ENCODE peak calls at places on chromosome 18, in ten cellular contexts. Q is NT2/D1, Z is A549, H is kidney, V is amygdala, W is hippocampal formation, U is HFFc6, B is AG09309, R is GM03348, Y is iPS-NIHi11. E is an unnamed sample.

GRCh38 chr18:67862069-67862468 is 345.5 kb upstream of the DSEL start:
- DNase-seq in Q (no peak), U (peak), W (no peak), V (no peak), Y (no peak), B (peak), Z (no peak), H (no peak), R (peak), E (peak)

GRCh38 chr18:9869713-9870430 is 15.9 kb upstream of the TXNDC2 start:
- DNase-seq in Z (peak), R (peak), W (no peak), B (peak), Y (peak), V (no peak), U (peak), H (no peak), Q (no peak), E (peak)

GRCh38 chr18:76679877-76680276 is 142.5 kb upstream of the ZNF236 start:
- DNase-seq in R (no peak), V (no peak), Q (peak), Y (peak), W (no peak), H (no peak), B (no peak), U (no peak), Z (no peak), E (no peak)

GRCh38 chr18:13291299-13291698 is 72.7 kb downstream of the LDLRAD4 start:
- DNase-seq in U (no peak), R (no peak), H (no peak), B (no peak), Y (no peak), Z (no peak), Q (no peak), V (no peak), W (no peak), E (no peak)

GRCh38 chr18:23897293-23897692 is 117.3 kb upstream of the TTC39C start:
- DNase-seq in U (no peak), V (no peak), Z (no peak), R (no peak), B (no peak), W (no peak), Y (no peak), Q (no peak), H (no peak), E (no peak)

GRCh38 chr18:77422974-77423373 is 173.3 kb downstream of the GALR1 start:
- DNase-seq in U (no peak), H (no peak), R (no peak), Y (no peak), W (no peak), B (no peak), Q (no peak), Z (peak), V (no peak), E (peak)

GRCh38 chr18:74172697-74173433 is 24.5 kb downstream of the TIMM21 start:
- DNase-seq in B (no peak), Z (peak), H (no peak), Q (no peak), Y (no peak), U (no peak), R (no peak), W (no peak), V (no peak), E (no peak)

GRCh38 chr18:12014976-12015696 is 33.8 kb downstream of the IMPA2 start:
- DNase-seq in Y (no peak), H (no peak), W (no peak), Q (no peak), Z (no peak), B (no peak), R (no peak), U (no peak), V (no peak), E (no peak)

GRCh38 chr18:26821181-26821580 is 44.3 kb downstream of the AQP4 start:
- DNase-seq in H (no peak), Z (no peak), R (no peak), B (no peak), U (no peak), Q (no peak), W (no peak), V (no peak), Y (no peak), E (no peak)

GRCh38 chr18:35777042-35777441 is 195.4 kb upstream of the RMP24 start:
- DNase-seq in R (no peak), Y (peak), B (no peak), H (no peak), W (no peak), Z (peak), V (no peak), U (no peak), Q (no peak), E (peak)

GRCh38 chr18:29164020-29164706 is 987.2 kb upstream of the CDH2 start:
- DNase-seq in B (peak), W (no peak), H (no peak), Z (peak), Q (no peak), R (peak), U (peak), V (no peak), Y (no peak), E (peak)

GRCh38 chr18:76654536-76654935 is 159.5 kb upstream of the ZNF516 start:
- DNase-seq in Q (no peak), Z (no peak), Y (no peak), V (no peak), U (no peak), R (no peak), H (no peak), W (no peak), B (no peak), E (no peak)

GRCh38 chr18:67496469-67496868 is 20.1 kb downstream of the DSEL start:
- DNase-seq in Y (no peak), W (no peak), H (no peak), B (no peak), U (no peak), Q (no peak), Z (no peak), V (no peak), R (no peak), E (no peak)

GRCh38 chr18:70380915-70381896 is 92.4 kb downstream of the SOCS6 start:
- DNase-seq in U (no peak), Q (no peak), Y (peak), V (peak), Z (peak), B (no peak), R (no peak), H (no peak), W (peak), E (no peak)

GRCh38 chr18:3148930-3149535 is 70.7 kb downstream of the MYOM1 start:
- DNase-seq in U (no peak), Z (no peak), R (no peak), W (no peak), V (no peak), Y (no peak), Q (no peak), H (no peak), B (peak), E (peak)

GRCh38 chr18:1663879-1664705 is 759.4 kb downstream of the ADCYAP1 start:
- DNase-seq in H (peak), V (no peak), R (peak), Z (peak), Y (peak), Q (peak), W (no peak), U (no peak), B (no peak), E (peak)

GRCh38 chr18:48675912-48676311 is 137.1 kb downstream of the CTIF start:
- DNase-seq in B (no peak), H (no peak), U (no peak), Q (no peak), W (no peak), V (no peak), Z (no peak), R (no peak), Y (no peak), E (no peak)

GRCh38 chr18:518081-518480 is 17.6 kb upstream of the COLEC12 start:
- DNase-seq in V (no peak), H (no peak), B (no peak), Z (no peak), Q (no peak), R (no peak), Y (no peak), U (no peak), W (no peak), E (peak)

GRCh38 chr18:21958707-21959457 is 210.5 kb upstream of the GATA6 start:
- DNase-seq in H (no peak), B (no peak), V (no peak), W (no peak), Z (no peak), Y (no peak), R (no peak), Q (no peak), U (no peak), E (no peak)

GRCh38 chr18:48813833-48814489 is 136.8 kb downstream of the SMAD7 start:
- DNase-seq in U (no peak), Z (no peak), Y (no peak), R (no peak), B (no peak), H (no peak), W (no peak), Q (no peak), V (no peak), E (no peak)

GRCh38 chr18:10252952-10253680 is 201.3 kb upstream of the APCDD1 start:
- DNase-seq in W (no peak), U (no peak), Z (no peak), V (no peak), Q (no peak), H (no peak), B (no peak), R (no peak), Y (no peak), E (no peak)

GRCh38 chr18:458016-458415 is 42.5 kb downstream of the COLEC12 start:
- DNase-seq in Z (no peak), U (no peak), V (no peak), Q (no peak), H (no peak), W (no peak), B (no peak), Y (no peak), R (no peak), E (no peak)

GRCh38 chr18:59885579-59886163 is 14.1 kb upstream of the PMAIP1 start:
- DNase-seq in W (no peak), V (no peak), Q (no peak), Z (no peak), U (peak), R (peak), Y (no peak), H (no peak), B (no peak), E (peak)

GRCh38 chr18:61581578-61582204 is 248.5 kb downstream of the CDH20 start:
- DNase-seq in Q (peak), W (peak), H (peak), Y (peak), Z (peak), V (peak), B (no peak), U (peak), R (peak), E (peak)

GRCh38 chr18:34542625-34543024 is 167.5 kb upstream of the DTNA start:
- DNase-seq in Y (no peak), V (no peak), U (no peak), W (no peak), R (no peak), Q (no peak), H (no peak), Z (no peak), B (no peak), E (no peak)

GRCh38 chr18:2168022-2168421 is 403.3 kb downstream of the METTL4 start:
- DNase-seq in U (no peak), V (no peak), H (no peak), B (no peak), Z (no peak), W (no peak), Q (no peak), Y (no peak), R (no peak), E (no peak)

GRCh38 chr18:31835528-31836138 is 75.0 kb upstream of the SLC25A52 start:
- DNase-seq in Q (no peak), R (no peak), U (no peak), H (no peak), W (no peak), V (no peak), B (peak), Y (no peak), Z (no peak), E (no peak)

GRCh38 chr18:76572517-76573247 is 77.6 kb upstream of the ZNF516 start:
- DNase-seq in R (no peak), U (no peak), V (no peak), H (no peak), W (no peak), Q (no peak), Y (no peak), Z (peak), B (no peak), E (no peak)

GRCh38 chr18:79305976-79306375 is 89.8 kb upstream of the NFATC1 start:
- DNase-seq in U (no peak), W (no peak), R (no peak), Z (no peak), H (no peak), Q (no peak), V (no peak), Y (no peak), B (no peak), E (no peak)

GRCh38 chr18:23077493-23078256 is 57.6 kb upstream of the CABLES1 start:
- DNase-seq in B (no peak), Q (no peak), Y (peak), H (peak), W (no peak), V (no peak), Z (peak), R (no peak), U (no peak), E (peak)

GRCh38 chr18:23229472-23229871 is 94.2 kb downstream of the CABLES1 start:
- DNase-seq in V (no peak), R (peak), Q (no peak), Z (no peak), H (no peak), Y (no peak), W (no peak), U (peak), B (peak), E (no peak)